ENCODE peak calls at places on chromosomes 6 and 20, in nine cellular contexts. M is adrenal gland; C is A673; B is CD8-positive, alpha-beta T cell; A is endothelial cell; L is IMR-90; J is body of pancreas; Y is neural progenitor cell; G is GM13976. V is an unnamed sample.

GRCh38 chr20:50172347-50173013 is 18.1 kb upstream of the CEBPB start:
- DNase-seq in M (peak), C (no peak), B (no peak), A (peak), L (peak), J (peak), Y (peak), G (peak), V (peak)

GRCh38 chr6:170095273-170095976 is 195.5 kb downstream of the DLL1 start:
- DNase-seq in M (peak), C (no peak), B (no peak), A (peak), L (no peak), J (no peak), Y (no peak), G (no peak), V (no peak)

GRCh38 chr6:110468696-110469095 is 7.7 kb downstream of the SLC22A16 start:
- DNase-seq in M (no peak), C (no peak), B (no peak), A (no peak), L (no peak), J (no peak), Y (no peak), G (no peak), V (no peak)

GRCh38 chr6:116992546-116992945 is 115.5 kb downstream of the RFX6 start:
- DNase-seq in M (no peak), C (no peak), B (no peak), A (no peak), L (no peak), J (no peak), Y (no peak), G (no peak), V (no peak)

GRCh38 chr20:10179574-10180298 is 38.9 kb upstream of the SNAP25 start:
- DNase-seq in M (no peak), C (peak), B (no peak), A (peak), L (peak), J (no peak), Y (peak), G (no peak), V (peak)

GRCh38 chr20:46220808-46221207 is 87.5 kb downstream of the CDH22 start:
- DNase-seq in M (no peak), C (no peak), B (no peak), A (no peak), L (no peak), J (peak), Y (peak), G (no peak), V (no peak)

GRCh38 chr20:10605547-10606195 is 68.1 kb downstream of the JAG1 start:
- DNase-seq in M (no peak), C (no peak), B (no peak), A (no peak), L (no peak), J (no peak), Y (no peak), G (no peak), V (no peak)

GRCh38 chr6:29792123-29793035 is 35.2 kb upstream of the HLA-G start:
- DNase-seq in M (peak), C (peak), B (peak), A (peak), L (no peak), J (peak), Y (peak), G (peak), V (peak)

GRCh38 chr6:14848019-14848418 is 397.9 kb upstream of the JARID2 start:
- DNase-seq in M (no peak), C (no peak), B (no peak), A (no peak), L (peak), J (no peak), Y (no peak), G (no peak), V (peak)

GRCh38 chr20:44115762-44116644 is 71.0 kb downstream of the JPH2 start:
- DNase-seq in M (no peak), C (no peak), B (no peak), A (no peak), L (no peak), J (no peak), Y (no peak), G (no peak), V (no peak)

GRCh38 chr6:1993049-1993448 is 252.4 kb downstream of the GMDS start:
- DNase-seq in M (no peak), C (no peak), B (no peak), A (no peak), L (peak), J (no peak), Y (no peak), G (no peak), V (peak)

GRCh38 chr6:145147559-145147958 is 587.8 kb downstream of the EPM2A start:
- DNase-seq in M (no peak), C (no peak), B (no peak), A (no peak), L (peak), J (no peak), Y (no peak), G (no peak), V (peak)

GRCh38 chr20:6029538-6029937 is 24.3 kb downstream of the LRRN4 start:
- DNase-seq in M (no peak), C (no peak), B (no peak), A (no peak), L (no peak), J (no peak), Y (no peak), G (no peak), V (peak)

GRCh38 chr20:59428441-59429205 is 128.2 kb downstream of the EDN3 start:
- DNase-seq in M (no peak), C (peak), B (no peak), A (no peak), L (no peak), J (no peak), Y (no peak), G (no peak), V (no peak)
- TF ChIP-seq CTCF in M (no peak), C (peak), B (no peak), A (peak), L (no peak), J (no peak), Y (peak), G (no peak), V (no peak)

DNA sequence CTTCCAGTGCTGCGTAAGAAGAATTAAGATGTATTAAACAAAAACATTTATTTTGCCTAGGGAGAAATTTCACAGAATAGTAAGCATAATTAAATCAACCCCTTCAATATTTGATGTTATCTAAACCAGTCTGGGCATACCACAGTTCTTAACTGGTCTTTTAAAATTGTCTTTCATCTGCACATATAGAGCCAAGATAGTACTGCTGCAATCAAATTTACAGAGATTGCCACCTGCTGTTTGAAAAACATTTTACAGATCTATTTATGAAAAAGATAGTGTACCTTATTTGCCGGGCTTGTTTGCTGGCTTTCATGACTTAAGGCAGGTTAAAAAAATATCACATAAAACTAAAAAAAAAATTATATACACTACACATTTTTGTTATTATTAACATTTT is 323.2 kb downstream of the ADGRB3 start:
- DNase-seq in M (no peak), C (peak), B (no peak), A (no peak), L (no peak), J (no peak), Y (no peak), G (no peak), V (peak)
- TF ChIP-seq CTCF in M (no peak), C (peak), B (no peak), A (peak), L (no peak), J (no peak), Y (no peak), G (no peak), V (peak)

GRCh38 chr20:38941726-38942389 is 15.6 kb downstream of the FAM83D start:
- DNase-seq in M (no peak), C (no peak), B (no peak), A (no peak), L (no peak), J (no peak), Y (no peak), G (no peak), V (no peak)
- TF ChIP-seq CTCF in M (no peak), C (peak), B (no peak), A (no peak), L (no peak), J (no peak), Y (no peak), G (no peak), V (no peak)

DNA sequence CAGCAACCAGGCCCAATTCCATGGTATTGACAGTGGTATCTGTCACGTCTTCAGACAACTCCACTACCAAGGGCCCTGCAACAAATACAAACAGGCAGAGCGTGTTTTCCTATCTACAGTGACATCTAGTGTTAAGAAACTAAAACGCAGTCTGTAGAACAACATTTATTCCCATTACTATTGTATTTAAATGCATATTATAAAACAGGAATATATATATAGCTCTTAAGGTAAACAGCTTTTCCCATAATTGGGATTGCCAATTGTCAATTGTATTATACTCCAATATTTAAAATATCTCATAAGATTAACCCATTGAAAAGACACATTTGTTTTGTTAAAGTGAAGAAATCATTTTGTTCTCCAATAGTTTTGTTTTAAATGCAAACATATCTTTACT is 97.2 kb downstream of the KIF16B start:
- DNase-seq in M (no peak), C (peak), B (no peak), A (no peak), L (peak), J (no peak), Y (peak), G (peak), V (peak)
- TF ChIP-seq CTCF in M (peak), C (peak), B (no peak), A (peak), L (peak), J (peak), Y (peak), G (peak), V (peak)

GRCh38 chr20:58246346-58246745 is 17.9 kb upstream of the ANKRD60 start:
- DNase-seq in M (no peak), C (peak), B (no peak), A (peak), L (no peak), J (no peak), Y (peak), G (no peak), V (peak)
- TF ChIP-seq CTCF in M (no peak), C (peak), B (no peak), A (peak), L (peak), J (peak), Y (peak), G (no peak), V (peak)

V was measured in epithelial cell of esophagus.